ENCODE peak calls at places on chromosomes 16 and 17, in four cellular contexts. A is GM12878, X is H1, V is HepG2. B is an unnamed sample.
A peak's percentile ranks its signal among the peaks of the same experiment; 100 is the strongest.

GRCh38 chr17:80413771-80414507 is 1.0 kb upstream of the ENDOV start:
- DNase-seq in X (no peak), A (no peak), V (no peak), B (no peak)

GRCh38 chr16:19810817-19811731 is 73.6 kb downstream of the GPRC5B start:
- DNase-seq in A (no peak), V (peak; percentile 68), X (no peak), B (no peak)

GRCh38 chr16:77169650-77170236 is 21.2 kb upstream of the MON1B start:
- DNase-seq in V (peak; percentile 52), X (peak; percentile 85), A (no peak), B (peak; percentile 58)

GRCh38 chr16:29974291-29975133 is 844 bp downstream of the TAOK2 start:
- DNase-seq in V (no peak), A (no peak), X (no peak), B (peak; percentile 47)

GRCh38 chr17:63675231-63675606 is 24.7 kb downstream of the LIMD2 start:
- DNase-seq in X (no peak), V (no peak), A (no peak), B (no peak)

GRCh38 chr17:58541249-58541648 is 26.8 kb upstream of the MTMR4 start:
- DNase-seq in X (no peak), V (no peak), A (no peak), B (no peak)

GRCh38 chr16:67565470-67566100 is 3.3 kb downstream of the CTCF start:
- DNase-seq in V (no peak), A (no peak), X (no peak), B (no peak)

GRCh38 chr16:787261-787966 is 767 bp downstream of the RPUSD1 start:
- DNase-seq in V (no peak), X (no peak), A (no peak), B (no peak)

GRCh38 chr16:57574646-57575467 is 32.4 kb downstream of the ADGRG5 start:
- DNase-seq in A (no peak), V (no peak), X (no peak), B (no peak)

GRCh38 chr16:84183911-84184310 is 2.9 kb downstream of the TAF1C start:
- DNase-seq in X (no peak), A (no peak), V (no peak), B (no peak)

GRCh38 chr16:83878838-83879237 is 20.1 kb upstream of the MLYCD start:
- DNase-seq in X (no peak), A (no peak), V (peak; percentile 59), B (peak; percentile 43)

GRCh38 chr16:69321080-69321479 is 9.3 kb downstream of the PDF start:
- DNase-seq in X (no peak), A (no peak), V (no peak), B (no peak)

GRCh38 chr16:57609541-57610401 is 18.7 kb upstream of the ADGRG1 start:
- DNase-seq in A (peak; percentile 83), V (no peak), X (peak; percentile 41), B (no peak)

DNA sequence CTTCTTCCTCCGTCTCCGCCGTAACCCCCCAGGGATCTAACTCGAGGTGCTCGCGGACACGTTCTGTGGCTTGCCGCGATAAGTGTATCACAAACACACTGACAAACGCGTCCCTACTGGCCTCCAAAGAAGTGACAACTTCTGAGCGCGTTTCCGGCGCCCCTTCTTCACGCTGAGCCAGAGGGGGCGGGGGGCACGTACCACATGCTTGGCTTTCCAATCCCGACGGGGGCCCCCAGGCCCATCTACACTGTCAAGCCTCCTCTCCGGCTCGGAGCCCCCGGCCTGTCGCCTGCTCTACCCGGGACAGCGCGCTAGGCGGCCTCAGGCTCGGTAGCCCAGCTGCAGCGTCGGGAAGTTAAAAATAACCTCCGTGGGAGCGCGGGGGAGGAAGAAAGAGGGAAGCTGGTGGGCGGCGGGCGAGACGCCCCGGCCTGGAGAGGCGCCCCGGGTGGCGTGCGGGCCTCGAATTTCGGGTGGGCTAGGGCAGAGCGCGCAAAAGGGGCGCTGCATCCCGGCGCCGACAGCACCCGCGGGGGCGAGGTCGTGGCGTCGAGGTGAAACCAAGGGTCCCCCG is 676 bp upstream of the SPHK1 start:
- DNase-seq in X (peak; percentile 78), A (no peak), V (peak; percentile 63), B (peak; percentile 60)
- TF ChIP-seq CBX5 in X (no peak), A (no peak), V (peak; percentile 52), B (no peak)

GRCh38 chr17:78314683-78315354 is 45.1 kb downstream of the SOCS3 start:
- DNase-seq in V (no peak), A (no peak), X (no peak), B (no peak)
- TF ChIP-seq CBX5 in V (no peak), A (no peak), X (no peak), B (no peak)

GRCh38 chr17:30236807-30237206 is 1.3 kb upstream of the SLC6A4 start:
- DNase-seq in X (peak; percentile 84), V (peak; percentile 40), A (no peak), B (no peak)
- TF ChIP-seq CBX5 in X (no peak), V (no peak), A (no peak), B (no peak)

GRCh38 chr17:45451131-45451530 is 18.5 kb upstream of the ARHGAP27 start:
- DNase-seq in X (no peak), A (no peak), V (no peak), B (no peak)
- TF ChIP-seq CBX5 in X (no peak), A (no peak), V (no peak), B (no peak)

DNA sequence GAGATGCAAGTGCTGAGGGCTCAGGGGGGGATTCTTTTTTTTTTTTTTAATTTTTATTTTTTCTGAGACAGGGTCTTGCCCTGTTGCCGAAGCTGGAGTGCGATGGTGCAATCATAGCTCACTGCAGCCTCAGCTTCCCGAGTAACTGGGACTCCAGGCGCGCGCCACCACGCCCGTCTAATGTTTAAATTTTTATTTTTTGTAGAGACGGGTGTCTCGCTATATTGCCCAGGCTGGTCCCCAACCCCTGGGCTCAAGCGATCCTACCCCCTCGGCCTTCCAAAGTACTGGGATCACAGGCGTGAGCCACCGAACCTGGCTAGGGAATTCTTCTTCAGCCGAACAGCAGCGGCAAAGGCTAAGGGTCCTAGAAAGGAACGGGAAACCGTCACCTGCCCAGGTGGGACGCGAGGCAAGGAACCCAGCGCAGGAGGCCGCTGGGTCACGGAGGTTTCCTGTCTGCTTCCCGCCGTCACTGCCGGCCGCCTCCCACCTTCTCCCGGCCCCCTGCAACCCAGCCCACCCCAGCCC is 13.3 kb upstream of the OR1F1 start:
- DNase-seq in X (no peak), V (no peak), A (no peak), B (no peak)
- TF ChIP-seq CBX5 in X (no peak), V (no peak), A (no peak), B (no peak)

GRCh38 chr16:3656491-3657468 is 2.3 kb downstream of the DNASE1 start:
- DNase-seq in A (no peak), X (no peak), V (no peak), B (no peak)
- TF ChIP-seq CBX5 in A (no peak), X (no peak), V (no peak), B (no peak)

GRCh38 chr16:81716478-81717210 is 62.4 kb upstream of the PLCG2 start:
- DNase-seq in V (no peak), A (peak; percentile 82), X (no peak), B (no peak)
- TF ChIP-seq CBX5 in V (no peak), A (no peak), X (no peak), B (no peak)

DNA sequence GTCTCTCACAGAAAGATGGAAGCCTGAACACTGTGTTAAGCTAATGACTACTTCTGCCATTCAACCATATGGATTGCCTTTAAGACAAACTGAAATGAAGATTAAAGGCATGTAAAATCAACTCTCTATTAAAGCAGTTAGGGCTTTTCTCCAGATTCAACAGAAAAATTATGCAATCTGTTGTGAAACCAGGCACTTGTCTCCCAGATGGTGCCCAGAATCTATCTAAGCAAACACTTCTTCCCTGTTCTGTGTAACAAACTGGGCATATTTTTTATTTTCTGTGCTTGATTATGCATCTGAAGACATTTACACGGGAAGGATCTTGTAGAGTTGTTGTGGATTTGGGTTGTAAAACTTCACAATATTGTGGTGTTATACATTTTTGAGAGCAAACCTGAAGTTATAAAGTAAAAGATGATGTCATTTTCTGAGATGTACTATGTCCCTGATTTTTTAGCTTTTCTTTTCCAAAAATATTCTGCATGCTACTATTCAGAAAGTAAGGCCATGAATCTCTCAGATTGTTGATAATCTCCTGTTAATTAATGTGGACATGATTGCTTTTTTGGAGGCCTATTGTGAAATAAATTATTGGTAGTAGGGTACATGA is 1550.3 kb downstream of the CDH8 start:
- DNase-seq in V (no peak), A (no peak), X (no peak), B (no peak)
- TF ChIP-seq CBX5 in V (no peak), A (no peak), X (no peak), B (no peak)